ENCODE peak calls at places on chromosome 9, in eight cellular contexts. One of them, this sample, is unnamed.

GRCh38 chr9:89523948-89524347 is 26.0 kb upstream of the SEMA4D start:
- DNase-seq in stimulated activated CD8-positive, alpha-beta memory T cell treated with anti-CD3 and anti-CD28 coated beads, Interleukin-2, amount 100 ng/mL, for 1 hour: no peak
- DNase-seq in Calu3: no peak
- DNase-seq in stimulated activated naive CD8-positive, alpha-beta T cell treated with anti-CD3 and anti-CD28 coated beads, Interleukin-15, Interleukin-2, amounts not matched to agents 100 U/mL and 50 U/mL, for 24 hours: peak
- DNase-seq in caudate nucleus: no peak
- DNase-seq in dorsolateral prefrontal cortex: no peak
- DNase-seq in stimulated activated CD4-positive, alpha-beta T cell treated with anti-CD3 and anti-CD28 coated beads, Interleukin-4, amount 100 ng/mL, for 1 hour: peak
- DNase-seq in heart left ventricle: no peak
- DNase-seq in this sample: no peak

GRCh38 chr9:4762889-4763521 is 22.0 kb upstream of the AK3 start:
- DNase-seq in heart left ventricle: no peak
- DNase-seq in Calu3: no peak
- DNase-seq in dorsolateral prefrontal cortex: no peak
- DNase-seq in stimulated activated CD8-positive, alpha-beta memory T cell treated with anti-CD3 and anti-CD28 coated beads, Interleukin-2, amount 100 ng/mL, for 1 hour: no peak
- DNase-seq in caudate nucleus: no peak
- DNase-seq in stimulated activated naive CD8-positive, alpha-beta T cell treated with anti-CD3 and anti-CD28 coated beads, Interleukin-15, Interleukin-2, amounts not matched to agents 100 U/mL and 50 U/mL, for 24 hours: no peak
- DNase-seq in stimulated activated CD4-positive, alpha-beta T cell treated with anti-CD3 and anti-CD28 coated beads, Interleukin-4, amount 100 ng/mL, for 1 hour: no peak
- DNase-seq in this sample: peak

GRCh38 chr9:133533878-133534277 is 626 bp upstream of the ADAMTSL2 start:
- DNase-seq in stimulated activated naive CD8-positive, alpha-beta T cell treated with anti-CD3 and anti-CD28 coated beads, Interleukin-15, Interleukin-2, amounts not matched to agents 100 U/mL and 50 U/mL, for 24 hours: no peak
- DNase-seq in caudate nucleus: no peak
- DNase-seq in stimulated activated CD4-positive, alpha-beta T cell treated with anti-CD3 and anti-CD28 coated beads, Interleukin-4, amount 100 ng/mL, for 1 hour: no peak
- DNase-seq in Calu3: no peak
- DNase-seq in stimulated activated CD8-positive, alpha-beta memory T cell treated with anti-CD3 and anti-CD28 coated beads, Interleukin-2, amount 100 ng/mL, for 1 hour: no peak
- DNase-seq in heart left ventricle: no peak
- DNase-seq in dorsolateral prefrontal cortex: no peak
- DNase-seq in this sample: no peak

GRCh38 chr9:137267933-137268355 is 9.6 kb upstream of the TOR4A start:
- DNase-seq in caudate nucleus: no peak
- DNase-seq in heart left ventricle: no peak
- DNase-seq in stimulated activated naive CD8-positive, alpha-beta T cell treated with anti-CD3 and anti-CD28 coated beads, Interleukin-15, Interleukin-2, amounts not matched to agents 100 U/mL and 50 U/mL, for 24 hours: no peak
- DNase-seq in Calu3: no peak
- DNase-seq in dorsolateral prefrontal cortex: no peak
- DNase-seq in stimulated activated CD4-positive, alpha-beta T cell treated with anti-CD3 and anti-CD28 coated beads, Interleukin-4, amount 100 ng/mL, for 1 hour: no peak
- DNase-seq in stimulated activated CD8-positive, alpha-beta memory T cell treated with anti-CD3 and anti-CD28 coated beads, Interleukin-2, amount 100 ng/mL, for 1 hour: no peak
- DNase-seq in this sample: no peak

GRCh38 chr9:114098021-114098659 is 952 bp downstream of the KIF12 start:
- DNase-seq in stimulated activated CD8-positive, alpha-beta memory T cell treated with anti-CD3 and anti-CD28 coated beads, Interleukin-2, amount 100 ng/mL, for 1 hour: no peak
- DNase-seq in heart left ventricle: no peak
- DNase-seq in Calu3: peak
- DNase-seq in stimulated activated CD4-positive, alpha-beta T cell treated with anti-CD3 and anti-CD28 coated beads, Interleukin-4, amount 100 ng/mL, for 1 hour: peak
- DNase-seq in stimulated activated naive CD8-positive, alpha-beta T cell treated with anti-CD3 and anti-CD28 coated beads, Interleukin-15, Interleukin-2, amounts not matched to agents 100 U/mL and 50 U/mL, for 24 hours: peak
- DNase-seq in caudate nucleus: peak
- DNase-seq in dorsolateral prefrontal cortex: no peak
- DNase-seq in this sample: no peak

GRCh38 chr9:133583111-133583510 is 26.1 kb downstream of the FAM163B start:
- DNase-seq in Calu3: no peak
- DNase-seq in stimulated activated CD4-positive, alpha-beta T cell treated with anti-CD3 and anti-CD28 coated beads, Interleukin-4, amount 100 ng/mL, for 1 hour: no peak
- DNase-seq in dorsolateral prefrontal cortex: no peak
- DNase-seq in heart left ventricle: peak
- DNase-seq in caudate nucleus: no peak
- DNase-seq in stimulated activated CD8-positive, alpha-beta memory T cell treated with anti-CD3 and anti-CD28 coated beads, Interleukin-2, amount 100 ng/mL, for 1 hour: no peak
- DNase-seq in stimulated activated naive CD8-positive, alpha-beta T cell treated with anti-CD3 and anti-CD28 coated beads, Interleukin-15, Interleukin-2, amounts not matched to agents 100 U/mL and 50 U/mL, for 24 hours: no peak
- DNase-seq in this sample: no peak

GRCh38 chr9:89494199-89494598 is 3.7 kb downstream of the SEMA4D start:
- DNase-seq in heart left ventricle: no peak
- DNase-seq in stimulated activated naive CD8-positive, alpha-beta T cell treated with anti-CD3 and anti-CD28 coated beads, Interleukin-15, Interleukin-2, amounts not matched to agents 100 U/mL and 50 U/mL, for 24 hours: no peak
- DNase-seq in stimulated activated CD8-positive, alpha-beta memory T cell treated with anti-CD3 and anti-CD28 coated beads, Interleukin-2, amount 100 ng/mL, for 1 hour: no peak
- DNase-seq in Calu3: no peak
- DNase-seq in stimulated activated CD4-positive, alpha-beta T cell treated with anti-CD3 and anti-CD28 coated beads, Interleukin-4, amount 100 ng/mL, for 1 hour: no peak
- DNase-seq in caudate nucleus: no peak
- DNase-seq in dorsolateral prefrontal cortex: no peak
- DNase-seq in this sample: no peak

GRCh38 chr9:32430720-32431119 is 46.3 kb downstream of the ACO1 start:
- DNase-seq in stimulated activated naive CD8-positive, alpha-beta T cell treated with anti-CD3 and anti-CD28 coated beads, Interleukin-15, Interleukin-2, amounts not matched to agents 100 U/mL and 50 U/mL, for 24 hours: no peak
- DNase-seq in Calu3: no peak
- DNase-seq in dorsolateral prefrontal cortex: no peak
- DNase-seq in heart left ventricle: no peak
- DNase-seq in stimulated activated CD4-positive, alpha-beta T cell treated with anti-CD3 and anti-CD28 coated beads, Interleukin-4, amount 100 ng/mL, for 1 hour: no peak
- DNase-seq in stimulated activated CD8-positive, alpha-beta memory T cell treated with anti-CD3 and anti-CD28 coated beads, Interleukin-2, amount 100 ng/mL, for 1 hour: no peak
- DNase-seq in caudate nucleus: no peak
- DNase-seq in this sample: no peak

GRCh38 chr9:108207611-108208051 is 648.2 kb downstream of the ACTL7B start:
- DNase-seq in dorsolateral prefrontal cortex: no peak
- DNase-seq in caudate nucleus: no peak
- DNase-seq in heart left ventricle: no peak
- DNase-seq in stimulated activated CD4-positive, alpha-beta T cell treated with anti-CD3 and anti-CD28 coated beads, Interleukin-4, amount 100 ng/mL, for 1 hour: no peak
- DNase-seq in stimulated activated naive CD8-positive, alpha-beta T cell treated with anti-CD3 and anti-CD28 coated beads, Interleukin-15, Interleukin-2, amounts not matched to agents 100 U/mL and 50 U/mL, for 24 hours: no peak
- DNase-seq in stimulated activated CD8-positive, alpha-beta memory T cell treated with anti-CD3 and anti-CD28 coated beads, Interleukin-2, amount 100 ng/mL, for 1 hour: no peak
- DNase-seq in Calu3: no peak
- DNase-seq in this sample: no peak

GRCh38 chr9:87382902-87383301 is 114.8 kb upstream of the DAPK1 start:
- DNase-seq in Calu3: no peak
- DNase-seq in stimulated activated CD4-positive, alpha-beta T cell treated with anti-CD3 and anti-CD28 coated beads, Interleukin-4, amount 100 ng/mL, for 1 hour: no peak
- DNase-seq in caudate nucleus: no peak
- DNase-seq in heart left ventricle: no peak
- DNase-seq in stimulated activated CD8-positive, alpha-beta memory T cell treated with anti-CD3 and anti-CD28 coated beads, Interleukin-2, amount 100 ng/mL, for 1 hour: no peak
- DNase-seq in stimulated activated naive CD8-positive, alpha-beta T cell treated with anti-CD3 and anti-CD28 coated beads, Interleukin-15, Interleukin-2, amounts not matched to agents 100 U/mL and 50 U/mL, for 24 hours: no peak
- DNase-seq in dorsolateral prefrontal cortex: no peak
- DNase-seq in this sample: no peak

This sample was measured in SIG-M5.